ENCODE peak calls at places on chromosomes 16 and 17, in seven cellular contexts. F is uterus, M is H1, I is tibial nerve, A is neural progenitor cell, S is left ventricle myocardium inferior, Q is fibroblast of mammary gland. U is an unnamed sample.

GRCh38 chr17:75012320-75013076 is at the start of gene MRPL58:
- DNase-seq in F (peak), M (peak), I (peak), A (peak), S (peak), Q (peak), U (peak)

GRCh38 chr17:15308758-15309157 is 32.6 kb downstream of the TEKT3 start:
- DNase-seq in F (no peak), M (no peak), I (no peak), A (no peak), S (no peak), Q (no peak), U (no peak)

GRCh38 chr16:525520-526180 is 1.9 kb upstream of the CAPN15 start:
- DNase-seq in F (no peak), M (no peak), I (no peak), A (no peak), S (no peak), Q (peak), U (peak)

GRCh38 chr17:27242951-27243350 is 51.0 kb upstream of the WSB1 start:
- DNase-seq in F (no peak), M (no peak), I (no peak), A (no peak), S (no peak), Q (no peak), U (no peak)

GRCh38 chr16:79165541-79165940 is 435.0 kb downstream of the MAF start:
- DNase-seq in F (no peak), M (no peak), I (no peak), A (no peak), S (no peak), Q (no peak), U (no peak)

GRCh38 chr16:74625500-74626350 is 18.8 kb upstream of the GLG1 start:
- DNase-seq in F (no peak), M (no peak), I (no peak), A (no peak), S (no peak), Q (no peak), U (no peak)

GRCh38 chr17:48792033-48792798 is 24.8 kb downstream of the TTLL6 start:
- DNase-seq in F (no peak), M (no peak), I (no peak), A (no peak), S (no peak), Q (no peak), U (no peak)

GRCh38 chr16:79217375-79218011 is 383.0 kb downstream of the MAF start:
- DNase-seq in F (no peak), M (no peak), I (no peak), A (no peak), S (no peak), Q (no peak), U (no peak)

DNA sequence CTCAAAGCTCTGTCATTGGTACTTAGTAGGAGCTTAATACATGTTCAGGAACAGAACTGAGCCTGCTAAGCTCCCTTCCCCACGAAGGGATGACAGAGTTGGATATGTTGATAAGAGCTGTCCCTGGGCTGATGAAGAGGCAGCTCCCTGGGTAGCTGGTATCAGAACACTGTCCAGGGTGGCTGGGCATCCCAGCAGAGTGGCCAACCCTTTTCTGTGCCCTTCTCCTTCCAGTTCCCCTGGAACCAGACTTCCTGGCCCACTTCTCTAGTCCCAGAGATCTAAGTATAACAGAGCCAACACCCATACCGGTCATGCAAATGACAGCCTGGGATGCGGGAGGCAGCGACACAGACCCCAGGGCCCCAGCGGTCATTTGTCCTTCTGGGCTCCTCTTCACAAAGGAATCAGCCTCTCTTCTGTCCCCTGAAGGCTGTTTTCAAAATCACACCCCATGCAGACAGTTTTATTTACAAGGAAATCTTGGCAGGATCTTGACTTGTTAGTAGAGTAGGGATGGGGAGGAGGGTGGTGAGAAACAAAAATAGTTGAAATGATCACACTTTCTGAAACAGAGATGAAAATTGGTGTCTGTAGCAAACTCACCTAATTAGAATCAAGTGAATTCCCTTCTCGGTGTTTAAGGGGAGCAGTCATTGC is 1.4 kb upstream of the RHBDL3 start:
- DNase-seq in F (no peak), M (no peak), I (no peak), A (peak), S (no peak), Q (no peak), U (no peak)
- TF ChIP-seq CTCF in F (no peak), M (peak), I (no peak), A (peak), S (no peak), Q (peak), U (peak)

DNA sequence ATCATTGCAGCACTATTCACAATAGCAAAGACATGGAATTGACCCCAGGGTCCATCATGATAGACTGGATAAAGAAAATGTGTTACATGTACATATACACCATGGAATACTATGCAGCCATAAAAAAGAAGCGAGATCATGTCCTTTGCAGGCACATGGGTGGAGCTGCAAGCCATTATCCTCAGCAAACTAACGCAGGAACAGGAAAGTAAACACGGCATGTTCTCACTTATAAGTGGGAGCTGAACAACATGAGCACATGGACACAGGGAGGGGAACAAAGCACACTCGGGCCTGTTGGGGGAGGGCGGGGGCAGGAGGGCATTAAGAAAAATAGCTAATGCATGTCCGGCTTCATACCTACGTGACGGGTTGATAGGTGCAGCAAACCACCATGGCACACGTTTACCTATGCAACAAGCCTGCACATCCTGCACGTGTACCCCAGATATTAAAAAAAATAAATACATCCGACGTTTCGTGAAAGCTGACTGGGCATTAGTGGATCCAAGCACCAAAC is 28.9 kb downstream of the ZNF778 start:
- DNase-seq in F (no peak), M (no peak), I (no peak), A (no peak), S (no peak), Q (no peak), U (peak)
- H3K4me3 ChIP-seq in F (peak), M (peak), I (peak), A (peak), S (peak), Q (peak), U (peak)

DNA sequence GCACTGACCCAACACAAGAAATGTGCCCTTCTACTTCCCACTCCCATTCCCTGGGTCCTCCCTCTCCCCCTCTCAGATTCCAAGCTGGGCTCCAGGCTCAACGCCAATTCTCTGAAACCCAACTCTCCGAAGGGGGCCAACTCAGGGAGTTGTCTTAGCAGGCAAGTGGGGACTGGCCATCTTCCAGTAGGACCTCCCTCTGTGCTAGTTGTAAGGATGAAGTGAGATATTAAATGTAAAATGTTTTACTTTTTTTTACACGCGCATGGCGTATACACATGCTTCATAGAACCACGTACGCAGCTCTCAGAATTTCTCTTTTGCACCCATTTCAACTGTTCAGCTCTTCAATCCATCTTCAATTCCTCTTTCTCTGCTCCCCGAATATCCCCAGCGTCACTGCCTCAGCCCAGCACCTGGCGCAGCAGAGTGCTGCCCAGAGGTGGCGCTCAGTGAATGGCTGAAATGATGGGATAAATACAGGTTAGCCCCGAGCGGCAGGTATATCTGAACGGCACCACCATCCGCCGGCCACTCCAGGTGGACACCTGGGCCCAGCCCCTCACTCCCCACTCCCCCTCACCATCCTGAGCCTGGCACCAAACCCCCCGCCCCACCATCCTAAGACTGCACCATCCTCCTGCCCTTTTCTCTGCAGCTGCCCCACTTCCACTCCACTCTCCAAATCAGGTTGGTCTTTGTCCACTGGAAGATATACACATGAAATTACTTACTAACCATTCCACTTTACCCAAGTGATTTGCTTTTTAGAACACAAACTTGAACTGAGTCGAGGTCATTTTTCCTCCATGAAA is 43.9 kb upstream of the TNRC6C start:
- DNase-seq in F (no peak), M (no peak), I (no peak), A (peak), S (no peak), Q (no peak), U (peak)
- TF ChIP-seq CTCF in F (no peak), M (peak), I (no peak), A (peak), S (peak), Q (no peak), U (no peak)

DNA sequence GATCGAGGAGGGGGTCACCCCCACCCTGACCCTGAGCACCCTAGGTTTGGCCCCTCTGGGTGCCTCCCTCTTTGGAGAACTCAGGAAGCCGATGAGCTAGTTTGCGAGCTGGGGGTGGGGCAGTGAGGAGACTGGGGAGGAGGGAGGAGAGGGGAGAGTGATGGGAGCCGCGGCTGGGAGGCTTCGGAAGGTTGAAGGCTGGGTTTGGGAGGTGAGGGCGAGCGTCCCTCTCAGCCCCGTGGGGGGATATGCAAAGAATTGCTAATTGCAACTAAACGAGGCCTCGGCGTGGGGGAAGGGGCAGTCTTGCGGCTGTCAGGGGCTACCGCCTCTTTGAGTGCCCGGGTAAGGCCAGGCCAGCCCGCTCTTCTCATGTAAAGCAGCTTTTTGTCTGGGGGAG is 17.6 kb upstream of the FZD2 start:
- DNase-seq in F (no peak), M (peak), I (no peak), A (peak), S (no peak), Q (no peak), U (no peak)
- H3K4me3 ChIP-seq in F (no peak), M (peak), I (no peak), A (peak), S (no peak), Q (no peak), U (no peak)